ENCODE peak calls at places on chromosome 16, in nine cellular contexts. Y is breast epithelium; G is heart left ventricle; W is Peyer's patch; K is GM23248; D is fibroblast of lung; C is GM12865; X is naive thymus-derived CD4-positive, alpha-beta T cell; R is left ventricle myocardium inferior. S is an unnamed sample.

GRCh38 chr16:726438-727290 is at the start of the genes CCDC78 and HAGHL:
- DNase-seq in Y (no peak), G (peak; percentile 81), W (peak; percentile 90), K (peak; percentile 63), D (peak; percentile 24), C (peak; percentile 79), X (no peak), R (peak; percentile 67), S (peak; percentile 82)

GRCh38 chr16:55372792-55373488 is 48.9 kb downstream of the IRX6 start:
- DNase-seq in Y (no peak), G (no peak), W (no peak), K (peak; percentile 7), D (no peak), C (no peak), X (no peak), R (peak; percentile 29), S (no peak)

GRCh38 chr16:85082553-85083050 is 29.7 kb downstream of the CIBAR2 start:
- DNase-seq in Y (no peak), G (no peak), W (peak; percentile 60), K (no peak), D (no peak), C (peak; percentile 21), X (no peak), R (no peak), S (peak; percentile 70)

GRCh38 chr16:4561565-4561964 is 5.4 kb downstream of the C16orf96 start:
- DNase-seq in Y (no peak), G (no peak), W (no peak), K (no peak), D (no peak), C (no peak), X (no peak), R (no peak), S (no peak)

GRCh38 chr16:52265446-52265861 is 281.5 kb downstream of the TOX3 start:
- DNase-seq in Y (no peak), G (no peak), W (no peak), K (no peak), D (no peak), C (no peak), X (no peak), R (no peak), S (no peak)

GRCh38 chr16:82761858-82762257 is 135.1 kb downstream of the CDH13 start:
- DNase-seq in Y (no peak), G (no peak), W (no peak), K (peak; percentile 32), D (peak; percentile 50), C (no peak), X (no peak), R (no peak), S (no peak)

GRCh38 chr16:10387378-10387681 is 1.5 kb downstream of the ATF7IP2 start:
- DNase-seq in Y (no peak), G (no peak), W (no peak), K (no peak), D (no peak), C (no peak), X (no peak), R (no peak), S (no peak)

GRCh38 chr16:10558746-10559641 is 21.4 kb downstream of the EMP2 start:
- DNase-seq in Y (peak; percentile 72), G (peak; percentile 87), W (peak; percentile 54), K (peak; percentile 84), D (peak; percentile 70), C (no peak), X (no peak), R (peak; percentile 77), S (peak; percentile 72)

GRCh38 chr16:69223882-69224281 is 36.9 kb downstream of the SNTB2 start:
- DNase-seq in Y (no peak), G (no peak), W (no peak), K (peak; percentile 81), D (peak; percentile 62), C (no peak), X (no peak), R (no peak), S (no peak)

GRCh38 chr16:54511181-54511731 is 224.7 kb upstream of the IRX3 start:
- DNase-seq in Y (no peak), G (no peak), W (no peak), K (peak; percentile 69), D (peak; percentile 85), C (no peak), X (no peak), R (no peak), S (no peak)

GRCh38 chr16:19898924-19899604 is 14.4 kb upstream of the GPRC5B start:
- DNase-seq in Y (no peak), G (no peak), W (peak; percentile 62), K (peak; percentile 64), D (peak; percentile 22), C (peak; percentile 63), X (no peak), R (no peak), S (no peak)

GRCh38 chr16:23694707-23695373 is 16.2 kb downstream of the PLK1 start:
- DNase-seq in Y (no peak), G (no peak), W (no peak), K (peak; percentile 44), D (peak; percentile 68), C (peak; percentile 45), X (no peak), R (no peak), S (no peak)

GRCh38 chr16:539901-540530 is 12.5 kb downstream of the CAPN15 start:
- DNase-seq in Y (no peak), G (no peak), W (no peak), K (peak; percentile 31), D (peak; percentile 79), C (no peak), X (no peak), R (no peak), S (no peak)

GRCh38 chr16:70301121-70301520 is 2.1 kb downstream of the DDX19B start:
- DNase-seq in Y (no peak), G (no peak), W (no peak), K (no peak), D (no peak), C (no peak), X (no peak), R (no peak), S (no peak)
- H3K4me3 ChIP-seq in Y (no peak overlapping the region), G (no peak overlapping the region), W (no peak overlapping the region), K (no peak overlapping the region), D (no peak overlapping the region), C (no peak overlapping the region), X (no peak overlapping the region), R (no peak overlapping the region), S (no peak overlapping the region)

DNA sequence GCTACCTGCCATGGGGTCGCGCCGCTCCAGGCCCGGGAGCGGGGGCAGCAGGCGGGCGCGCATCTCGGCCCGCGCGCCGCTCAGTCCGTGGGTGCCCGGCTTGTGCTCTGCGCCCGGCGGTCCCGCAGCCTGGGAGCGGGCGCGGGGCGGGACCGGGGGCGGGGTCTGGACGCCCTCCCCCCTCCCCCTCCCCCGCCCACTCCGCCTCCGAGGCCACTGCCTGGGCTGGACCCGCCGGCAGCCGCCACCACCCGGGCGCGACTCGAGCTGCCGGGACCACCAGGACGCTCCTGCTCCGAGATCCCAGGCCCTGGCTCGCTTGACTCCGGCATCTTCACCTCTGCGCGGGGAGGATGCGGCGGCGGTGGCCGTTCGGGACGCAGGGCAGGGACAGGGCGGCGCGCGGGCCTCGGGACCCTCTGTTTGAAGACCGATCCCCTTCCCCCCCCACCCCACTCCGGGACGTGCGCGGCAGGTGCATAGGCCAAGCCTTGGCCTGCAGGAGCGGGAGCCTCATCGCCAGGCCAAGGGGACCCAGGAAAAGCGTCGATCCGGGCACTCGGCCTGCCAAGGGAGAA is at the start of gene HS3ST6:
- DNase-seq in Y (no peak), G (no peak), W (no peak), K (no peak), D (no peak), C (no peak), X (no peak), R (no peak), S (no peak)
- H3K4me3 ChIP-seq in Y (no peak within 1 kb of the TSS), G (no peak within 1 kb of the TSS), W (no peak within 1 kb of the TSS), K (no peak within 1 kb of the TSS), D (no peak within 1 kb of the TSS), C (no peak within 1 kb of the TSS), X (no peak within 1 kb of the TSS), R (peak within 1 kb of the TSS; percentile 37), S (no peak within 1 kb of the TSS)

GRCh38 chr16:88806491-88807111 is 3.0 kb downstream of the CDT1 start:
- DNase-seq in Y (no peak), G (no peak), W (no peak), K (no peak), D (no peak), C (no peak), X (no peak), R (no peak), S (peak; percentile 64)

GRCh38 chr16:88804552-88805339 is 1.2 kb downstream of the CDT1 start:
- DNase-seq in Y (no peak), G (no peak), W (no peak), K (peak; percentile 40), D (no peak), C (peak; percentile 65), X (no peak), R (no peak), S (peak; percentile 68)

GRCh38 chr16:88805887-88806393 is 2.4 kb downstream of the CDT1 start:
- DNase-seq in Y (no peak), G (no peak), W (no peak), K (no peak), D (no peak), C (no peak), X (no peak), R (no peak), S (peak; percentile 53)

GRCh38 chr16:88804173-88804551 is 573 bp downstream of the CDT1 start:
- DNase-seq in Y (no peak), G (no peak), W (no peak), K (no peak), D (no peak), C (no peak), X (no peak), R (no peak), S (no peak)

DNA sequence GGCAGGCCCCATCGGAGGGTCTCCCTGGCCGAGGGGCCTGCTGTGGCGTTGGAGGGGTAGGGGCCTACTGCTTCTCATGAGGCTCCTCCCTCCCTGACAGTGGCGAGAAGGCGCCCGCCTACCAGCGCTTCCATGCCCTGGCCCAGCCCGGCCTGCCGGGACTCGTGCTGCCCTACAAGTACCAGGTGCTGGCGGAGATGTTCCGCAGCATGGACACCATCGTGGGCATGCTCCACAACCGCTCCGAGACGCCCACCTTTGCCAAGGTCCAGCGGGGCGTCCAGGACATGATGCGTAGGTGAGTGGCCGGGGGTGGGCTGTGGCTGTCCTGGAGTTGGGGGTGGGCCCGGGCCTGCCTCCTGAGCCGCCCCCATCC is 1.7 kb downstream of the CDT1 start:
- DNase-seq in Y (no peak), G (peak; percentile 65), W (no peak), K (no peak), D (no peak), C (no peak), X (no peak), R (no peak), S (peak; percentile 66)
- H3K4me3 ChIP-seq in Y (no peak overlapping the region), G (no peak overlapping the region), W (no peak overlapping the region), K (peak overlapping the region; percentile 78), D (no peak overlapping the region), C (peak overlapping the region; percentile 64), X (no peak overlapping the region), R (no peak overlapping the region), S (no peak overlapping the region)

DNA sequence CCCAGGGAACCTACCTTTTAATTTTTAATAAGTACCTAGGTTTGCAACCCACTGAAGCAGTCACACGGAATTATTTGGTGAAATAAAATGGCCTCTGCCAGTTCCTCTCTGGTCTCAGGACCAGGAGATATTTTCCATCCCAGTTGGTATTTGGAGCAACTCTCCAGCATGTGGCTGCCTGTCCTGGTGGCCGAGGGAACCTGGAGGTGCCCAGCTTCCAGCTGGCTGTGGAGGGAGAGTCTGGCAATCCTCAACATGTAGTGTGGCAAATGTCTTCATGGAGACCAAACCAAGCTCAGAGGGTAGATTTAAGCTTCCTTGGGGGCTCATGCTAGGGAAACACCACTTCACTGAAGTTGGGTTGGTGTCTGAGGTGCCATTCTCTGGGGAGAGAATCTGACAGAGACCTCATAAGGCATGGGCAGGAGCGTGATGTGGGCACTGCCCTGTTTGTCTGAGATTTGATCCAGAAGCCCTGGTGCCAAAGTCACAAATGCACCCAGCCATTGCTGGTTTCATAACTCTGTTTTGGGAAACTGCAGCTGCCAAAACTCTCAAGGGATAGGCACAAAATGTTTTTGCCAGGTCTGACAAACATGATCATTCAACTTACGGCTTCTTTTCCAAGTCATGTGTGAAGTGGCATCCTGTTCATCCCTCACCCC is 2.8 kb downstream of the MT1X start:
- DNase-seq in Y (peak; percentile 76), G (no peak), W (no peak), K (no peak), D (no peak), C (no peak), X (no peak), R (no peak), S (no peak)
- H3K4me3 ChIP-seq in Y (peak overlapping the region; percentile 75), G (no peak overlapping the region), W (no peak overlapping the region), K (no peak overlapping the region), D (no peak overlapping the region), C (no peak overlapping the region), X (no peak overlapping the region), R (peak overlapping the region; percentile 80), S (peak overlapping the region; percentile 10)

S was measured in upper lobe of right lung.